ENCODE peak calls at places on chromosome 10, in eight cellular contexts. A is mesothelial cell of epicardium; B is CD8-positive, alpha-beta T cell; Q is transverse colon; X is bronchial epithelial cell; S is foreskin fibroblast; E is cardiac fibroblast; D is GM13976. L is an unnamed sample.

GRCh38 chr10:84076047-84076388 is 63.3 kb upstream of the GHITM start:
- DNase-seq in A (no peak), B (no peak), Q (no peak), X (peak; percentile 64), S (peak; percentile 35), E (peak; percentile 88), D (no peak), L (no peak)

GRCh38 chr10:30783939-30784500 is 154.5 kb upstream of the LYZL2 start:
- DNase-seq in A (peak; percentile 91), B (peak; percentile 88), Q (peak; percentile 83), X (peak; percentile 40), S (peak; percentile 90), E (peak; percentile 95), D (peak; percentile 90), L (peak; percentile 79)

GRCh38 chr10:29344073-29344820 is 55.4 kb downstream of the LYZL1 start:
- DNase-seq in A (no peak), B (no peak), Q (no peak), X (no peak), S (peak; percentile 35), E (peak; percentile 50), D (no peak), L (no peak)

GRCh38 chr10:34018811-34019210 is 684.3 kb upstream of the NRP1 start:
- DNase-seq in A (no peak), B (no peak), Q (no peak), X (no peak), S (no peak), E (no peak), D (no peak), L (no peak)

GRCh38 chr10:125123363-125124113 is 36.8 kb downstream of the CTBP2 start:
- DNase-seq in A (no peak), B (no peak), Q (peak; percentile 90), X (peak; percentile 95), S (peak; percentile 81), E (peak; percentile 89), D (no peak), L (no peak)

GRCh38 chr10:31620236-31621151 is 301.5 kb downstream of the ZEB1 start:
- DNase-seq in A (no peak), B (no peak), Q (peak; percentile 25), X (no peak), S (no peak), E (peak; percentile 76), D (no peak), L (no peak)

GRCh38 chr10:125006921-125007391 is 65.0 kb downstream of the ZRANB1 start:
- DNase-seq in A (no peak), B (no peak), Q (peak; percentile 4), X (peak; percentile 22), S (peak; percentile 95), E (no peak), D (no peak), L (no peak)

GRCh38 chr10:77840636-77841035 is 85.9 kb downstream of the DLG5 start:
- DNase-seq in A (no peak), B (no peak), Q (no peak), X (no peak), S (no peak), E (no peak), D (no peak), L (no peak)

GRCh38 chr10:34794835-34795234 is 20.3 kb downstream of the PARD3 start:
- DNase-seq in A (no peak), B (no peak), Q (no peak), X (no peak), S (no peak), E (no peak), D (no peak), L (no peak)

GRCh38 chr10:2280713-2281112 is 543.4 kb upstream of the ADARB2 start:
- DNase-seq in A (no peak), B (no peak), Q (no peak), X (no peak), S (no peak), E (no peak), D (no peak), L (peak; percentile 18)

GRCh38 chr10:6141296-6142151 is 52.7 kb downstream of the RBM17 start:
- DNase-seq in A (no peak), B (no peak), Q (no peak), X (peak; percentile 84), S (peak; percentile 85), E (peak; percentile 77), D (peak; percentile 84), L (no peak)

GRCh38 chr10:15859865-15860691 is at the start of gene MINDY3:
- DNase-seq in A (peak; percentile 61), B (peak; percentile 86), Q (peak; percentile 85), X (peak; percentile 68), S (peak; percentile 71), E (peak; percentile 82), D (peak; percentile 76), L (peak; percentile 27)

GRCh38 chr10:988667-989545 is 672 bp downstream of the GTPBP4 start:
- DNase-seq in A (no peak), B (no peak), Q (no peak), X (peak; percentile 55), S (no peak), E (peak; percentile 28), D (no peak), L (peak; percentile 47)

DNA sequence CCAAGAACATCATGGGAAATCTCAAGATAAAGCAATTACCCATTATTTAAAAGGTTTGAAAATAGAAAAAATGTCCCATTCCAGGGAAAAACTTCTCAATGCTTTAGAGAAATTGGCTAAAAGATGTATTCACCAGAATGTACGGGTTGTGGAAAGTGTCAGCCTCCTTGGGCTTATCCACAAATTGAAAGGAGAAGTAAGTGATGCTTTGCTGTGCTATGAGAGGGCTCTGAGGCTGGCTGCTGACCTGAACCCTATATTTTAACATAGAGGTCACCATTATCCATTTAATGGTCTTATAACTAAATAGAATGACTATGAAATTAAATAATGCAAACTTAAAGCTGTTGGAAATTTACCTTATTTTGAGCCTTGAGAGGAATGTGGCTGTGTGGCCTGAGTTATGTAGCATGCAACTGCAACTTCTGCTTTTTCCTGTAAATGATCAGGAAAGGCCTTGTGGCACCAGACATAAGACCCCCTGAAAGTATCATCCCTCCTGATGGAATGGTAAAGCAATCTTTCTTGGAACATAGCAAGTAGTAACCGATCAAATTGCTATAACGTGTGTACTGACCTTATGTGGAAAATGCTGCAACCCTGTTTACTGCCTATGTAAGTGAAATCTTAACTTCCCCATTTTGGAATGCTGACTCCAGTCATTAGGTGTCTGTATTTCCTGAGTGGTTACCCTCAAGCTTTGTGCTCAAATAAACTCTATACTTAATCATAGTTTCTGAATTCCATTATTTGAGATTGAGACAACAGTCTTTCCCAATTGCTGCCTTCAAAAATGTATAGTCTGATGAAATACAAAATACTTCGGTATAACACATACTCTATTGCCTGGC is 6.8 kb downstream of the IFIT1B start:
- DNase-seq in A (no peak), B (no peak), Q (no peak), X (no peak), S (no peak), E (no peak), D (no peak), L (no peak)
- TF ChIP-seq CTCF in A (no peak), B (no peak), Q (no peak), X (no peak), S (no peak), E (no peak), D (no peak), L (no peak)

GRCh38 chr10:63724922-63725321 is 203.7 kb downstream of the REEP3 start:
- DNase-seq in A (no peak), B (no peak), Q (no peak), X (no peak), S (no peak), E (no peak), D (no peak), L (no peak)
- TF ChIP-seq CTCF in A (no peak), B (no peak), Q (no peak), X (peak; percentile 12), S (no peak), E (peak; percentile 19), D (no peak), L (no peak)

GRCh38 chr10:73251683-73252444 is 580 bp downstream of the MRPS16 start:
- DNase-seq in A (no peak), B (no peak), Q (no peak), X (no peak), S (no peak), E (no peak), D (no peak), L (no peak)

GRCh38 chr10:73247509-73248258 is 629 bp upstream of the DNAJC9 start:
- DNase-seq in A (no peak), B (no peak), Q (no peak), X (no peak), S (no peak), E (no peak), D (peak; percentile 42), L (no peak)

GRCh38 chr10:73253226-73253557 is 748 bp upstream of the MRPS16 start:
- DNase-seq in A (no peak), B (no peak), Q (no peak), X (peak; percentile 21), S (no peak), E (no peak), D (peak; percentile 45), L (no peak)

GRCh38 chr10:73248259-73248724 is 1.2 kb upstream of the DNAJC9 start:
- DNase-seq in A (no peak), B (no peak), Q (no peak), X (no peak), S (no peak), E (no peak), D (no peak), L (no peak)

DNA sequence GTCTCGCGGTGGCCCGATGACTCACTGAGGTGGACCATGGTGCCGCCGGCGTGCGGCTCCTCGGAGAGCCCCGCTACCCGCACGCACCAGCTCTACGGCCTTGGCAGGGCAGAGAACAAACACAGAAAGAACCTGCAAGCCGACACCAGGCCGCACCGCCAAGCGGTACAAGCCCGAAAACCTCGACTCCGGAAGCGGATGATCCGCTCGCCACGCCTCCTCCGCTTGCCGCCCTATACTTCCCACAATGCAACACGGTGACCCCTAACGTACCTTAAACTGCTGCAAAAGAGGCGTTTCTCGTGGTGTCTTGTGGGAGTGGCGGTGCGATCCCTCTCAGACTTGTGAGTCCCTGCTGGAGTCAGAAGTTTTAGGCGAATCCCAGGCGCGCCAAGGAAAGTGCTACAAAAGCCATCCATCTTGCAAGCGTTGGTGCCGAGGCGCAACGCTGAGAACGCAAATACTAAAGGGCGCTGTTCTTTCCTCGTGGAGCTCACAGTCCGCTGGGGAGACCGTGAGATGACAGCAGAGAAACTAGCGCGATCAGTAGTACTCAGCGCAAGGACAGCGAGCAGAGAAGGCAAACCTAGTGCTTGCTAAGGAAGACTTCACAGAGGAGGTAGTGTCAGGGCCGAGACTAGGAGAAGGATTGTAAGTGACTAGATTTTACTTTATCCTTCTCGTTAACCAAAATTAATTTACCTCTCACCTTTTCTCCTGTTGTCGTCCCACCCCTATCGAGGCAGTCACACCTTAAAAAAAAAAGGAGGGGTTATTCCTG is at the start of gene MRPS16:
- DNase-seq in A (peak; percentile 83), B (peak; percentile 93), Q (peak; percentile 96), X (peak; percentile 93), S (peak; percentile 95), E (peak; percentile 98), D (peak; percentile 92), L (peak; percentile 83)
- TF ChIP-seq CTCF in A (no peak), B (no peak), Q (peak; percentile 23), X (no peak), S (no peak), E (no peak), D (no peak), L (no peak)

GRCh38 chr10:27410153-27410552 is 94.0 kb upstream of the RAB18 start:
- DNase-seq in A (no peak), B (no peak), Q (no peak), X (no peak), S (no peak), E (no peak), D (no peak), L (no peak)

GRCh38 chr10:27413831-27414348 is 90.2 kb upstream of the RAB18 start:
- DNase-seq in A (no peak), B (no peak), Q (no peak), X (no peak), S (no peak), E (no peak), D (no peak), L (no peak)

GRCh38 chr10:27413387-27413786 is 90.7 kb upstream of the RAB18 start:
- DNase-seq in A (no peak), B (no peak), Q (no peak), X (no peak), S (no peak), E (no peak), D (no peak), L (no peak)
- TF ChIP-seq CTCF in A (no peak), B (no peak), Q (no peak), X (no peak), S (no peak), E (no peak), D (no peak), L (no peak)